ENCODE peak calls at places on chromosome 4, in eight cellular contexts. O is pancreas; N is keratinocyte; V is naive thymus-derived CD4-positive, alpha-beta T cell; I is SJCRH30; Q is Peyer's patch; Y is tibial artery; U is OCI-LY7. Z is an unnamed sample.

GRCh38 chr4:181161669-181162068 is 1081.5 kb upstream of the TENM3 start:
- DNase-seq in O (no peak), N (no peak), V (no peak), I (no peak), Q (no peak), Y (no peak), U (no peak), Z (no peak)

GRCh38 chr4:175419120-175419774 is 392.8 kb downstream of the GPM6A start:
- DNase-seq in O (no peak), N (no peak), V (no peak), I (no peak), Q (no peak), Y (no peak), U (no peak), Z (no peak)

GRCh38 chr4:68152411-68152810 is 22.7 kb upstream of the TMPRSS11F start:
- DNase-seq in O (no peak), N (peak; percentile 55), V (no peak), I (no peak), Q (no peak), Y (no peak), U (no peak), Z (no peak)

GRCh38 chr4:30056016-30056415 is 664.2 kb upstream of the PCDH7 start:
- DNase-seq in O (no peak), N (no peak), V (no peak), I (no peak), Q (no peak), Y (no peak), U (no peak), Z (no peak)

GRCh38 chr4:1727117-1728031 is 6.1 kb downstream of the TACC3 start:
- DNase-seq in O (peak; percentile 60), N (peak; percentile 90), V (no peak), I (no peak), Q (no peak), Y (peak; percentile 80), U (no peak), Z (peak; percentile 79)

GRCh38 chr4:57103051-57103450 is 7.1 kb downstream of the IGFBP7 start:
- DNase-seq in O (no peak), N (no peak), V (no peak), I (no peak), Q (no peak), Y (no peak), U (no peak), Z (no peak)

GRCh38 chr4:14446904-14447303 is 555.4 kb upstream of the CPEB2 start:
- DNase-seq in O (no peak), N (no peak), V (no peak), I (no peak), Q (no peak), Y (no peak), U (no peak), Z (no peak)

GRCh38 chr4:141347738-141348524 is 127.2 kb downstream of the ZNF330 start:
- DNase-seq in O (no peak), N (no peak), V (no peak), I (no peak), Q (no peak), Y (no peak), U (no peak), Z (no peak)

GRCh38 chr4:153045111-153045982 is 109.2 kb downstream of the FHDC1 start:
- DNase-seq in O (no peak), N (no peak), V (no peak), I (no peak), Q (peak; percentile 24), Y (no peak), U (no peak), Z (no peak)

GRCh38 chr4:141636771-141637460 is 533 bp downstream of the IL15 start:
- DNase-seq in O (peak; percentile 80), N (no peak), V (no peak), I (no peak), Q (peak; percentile 41), Y (peak; percentile 69), U (no peak), Z (peak; percentile 63)

GRCh38 chr4:81421346-81422218 is 50.1 kb downstream of the RASGEF1B start:
- DNase-seq in O (no peak), N (peak; percentile 59), V (no peak), I (no peak), Q (peak; percentile 28), Y (no peak), U (peak; percentile 57), Z (peak; percentile 97)

GRCh38 chr4:17468638-17469221 is 43.2 kb downstream of the QDPR start:
- DNase-seq in O (no peak), N (no peak), V (no peak), I (no peak), Q (no peak), Y (no peak), U (peak; percentile 15), Z (peak; percentile 12)

GRCh38 chr4:92812652-92813051 is 508.9 kb downstream of the GRID2 start:
- DNase-seq in O (no peak), N (no peak), V (no peak), I (no peak), Q (no peak), Y (no peak), U (no peak), Z (no peak)

GRCh38 chr4:121256346-121256745 is 92.2 kb upstream of the TNIP3 start:
- DNase-seq in O (no peak), N (no peak), V (peak; percentile 28), I (no peak), Q (no peak), Y (no peak), U (no peak), Z (peak; percentile 45)

GRCh38 chr4:105951198-105951597 is 55.9 kb downstream of the NPNT start:
- DNase-seq in O (no peak), N (no peak), V (no peak), I (no peak), Q (no peak), Y (no peak), U (no peak), Z (no peak)

GRCh38 chr4:5137927-5138326 is 86.6 kb downstream of the STK32B start:
- DNase-seq in O (no peak), N (no peak), V (no peak), I (no peak), Q (no peak), Y (no peak), U (no peak), Z (peak; percentile 65)

GRCh38 chr4:41176357-41176756 is 38.0 kb downstream of the APBB2 start:
- DNase-seq in O (no peak), N (no peak), V (no peak), I (no peak), Q (no peak), Y (no peak), U (no peak), Z (no peak)

GRCh38 chr4:22942920-22943559 is 250.3 kb downstream of the GBA3 start:
- DNase-seq in O (no peak), N (no peak), V (no peak), I (no peak), Q (no peak), Y (no peak), U (no peak), Z (no peak)

GRCh38 chr4:54077812-54078211 is 13.4 kb upstream of the CHIC2 start:
- DNase-seq in O (no peak), N (no peak), V (no peak), I (no peak), Q (no peak), Y (no peak), U (no peak), Z (no peak)
- H3K4me1 ChIP-seq in O (no peaks in the 10 kb centered on the region), N (peaks cover 34% of the 10 kb centered on the region), V (no peaks in the 10 kb centered on the region), I (peaks cover 21% of the 10 kb centered on the region), Q (no peaks in the 10 kb centered on the region), Y (peaks cover 9% of the 10 kb centered on the region), U (no peaks in the 10 kb centered on the region), Z (no peaks in the 10 kb centered on the region)

GRCh38 chr4:83851261-83852084 is 315.6 kb downstream of the GPAT3 start:
- DNase-seq in O (no peak), N (no peak), V (no peak), I (no peak), Q (no peak), Y (no peak), U (no peak), Z (no peak)
- H3K4me3 ChIP-seq in O (no peak overlapping the region), N (no peak overlapping the region), V (no peak overlapping the region), I (no peak overlapping the region), Q (no peak overlapping the region), Y (no peak overlapping the region), U (no peak overlapping the region), Z (no peak overlapping the region)

GRCh38 chr4:113978561-113979156 is 788 bp downstream of the ARSJ start:
- DNase-seq in O (peak; percentile 35), N (no peak), V (no peak), I (peak; percentile 11), Q (no peak), Y (no peak), U (no peak), Z (no peak)

GRCh38 chr4:113976937-113977855 is 2.3 kb downstream of the ARSJ start:
- DNase-seq in O (no peak), N (no peak), V (no peak), I (no peak), Q (no peak), Y (no peak), U (no peak), Z (no peak)

GRCh38 chr4:113979157-113979972 is at the start of gene ARSJ:
- DNase-seq in O (peak; percentile 64), N (no peak), V (no peak), I (peak; percentile 63), Q (no peak), Y (peak; percentile 80), U (no peak), Z (peak; percentile 41)

GRCh38 chr4:113979973-113980615 is 647 bp upstream of the ARSJ start:
- DNase-seq in O (no peak), N (no peak), V (no peak), I (no peak), Q (no peak), Y (no peak), U (no peak), Z (no peak)

GRCh38 chr4:113978105-113978504 is 1.3 kb downstream of the ARSJ start:
- DNase-seq in O (no peak), N (no peak), V (no peak), I (no peak), Q (no peak), Y (no peak), U (no peak), Z (no peak)
- H3K27ac ChIP-seq in O (no peak overlapping the region), N (peak overlapping the region; percentile 93), V (no peak overlapping the region), I (no peak overlapping the region), Q (peak overlapping the region; percentile 21), Y (peak overlapping the region; percentile 96), U (no peak overlapping the region), Z (no peak overlapping the region)

GRCh38 chr4:62434921-62435320 is 1234.8 kb downstream of the ADGRL3 start:
- DNase-seq in O (no peak), N (no peak), V (no peak), I (no peak), Q (no peak), Y (no peak), U (no peak), Z (no peak)
- H3K4me1 ChIP-seq in O (no peaks in the 10 kb centered on the region), N (no peaks in the 10 kb centered on the region), V (no peaks in the 10 kb centered on the region), I (no peaks in the 10 kb centered on the region), Q (no peaks in the 10 kb centered on the region), Y (no peaks in the 10 kb centered on the region), U (no peaks in the 10 kb centered on the region), Z (no peaks in the 10 kb centered on the region)

DNA sequence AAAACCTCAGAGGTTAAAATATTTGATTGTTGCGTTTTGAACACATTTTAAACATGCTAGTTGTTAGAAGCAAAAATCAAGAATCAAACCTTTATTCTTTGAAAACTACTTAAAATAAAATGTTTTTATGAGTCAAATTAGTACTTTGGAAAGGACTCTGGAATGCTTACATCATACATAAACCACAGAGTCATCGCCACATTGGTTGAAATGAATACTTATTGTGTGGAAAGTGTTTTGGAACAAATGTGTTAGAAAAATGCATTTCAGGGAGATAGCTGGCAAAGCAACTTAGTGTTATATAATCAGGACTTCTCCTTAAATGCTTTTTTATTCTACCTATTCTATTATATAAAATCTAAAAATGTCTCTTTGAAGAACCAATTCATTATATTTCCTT is 49.4 kb upstream of the CAMK2D start:
- DNase-seq in O (no peak), N (no peak), V (no peak), I (no peak), Q (no peak), Y (no peak), U (no peak), Z (no peak)
- H3K4me3 ChIP-seq in O (no peak overlapping the region), N (no peak overlapping the region), V (no peak overlapping the region), I (no peak overlapping the region), Q (no peak overlapping the region), Y (no peak overlapping the region), U (no peak overlapping the region), Z (no peak overlapping the region)